ENCODE peak calls at places on chromosomes 4 and X, in seven cellular contexts. Y, W, K, S, O, L and H are unnamed samples.

GRCh38 chr4:78059524-78059889 is 2.4 kb downstream of the FRAS1 start:
- DNase-seq in W (peak), S (peak), Y (peak), L (peak), O (no peak), K (peak), H (peak)

GRCh38 chrX:25206761-25207160 is 191.0 kb upstream of the ARX start:
- DNase-seq in K (peak), L (peak), W (no peak), S (peak), O (no peak), Y (no peak), H (no peak)

GRCh38 chr4:8126523-8126922 is 32.1 kb downstream of the ABLIM2 start:
- DNase-seq in W (no peak), L (no peak), Y (no peak), K (no peak), S (no peak), O (no peak), H (no peak)

GRCh38 chrX:134173541-134174272 is 63.3 kb upstream of the CCDC160 start:
- DNase-seq in S (no peak), W (no peak), Y (no peak), L (no peak), O (no peak), K (no peak), H (no peak)

GRCh38 chrX:1946974-1947373 is 332.1 kb downstream of the ASMT start:
- DNase-seq in O (no peak), S (no peak), K (no peak), W (no peak), Y (no peak), L (no peak), H (no peak)

GRCh38 chrX:11533211-11533651 is 132.5 kb downstream of the ARHGAP6 start:
- DNase-seq in K (peak), W (no peak), L (peak), O (no peak), Y (peak), S (peak), H (peak)

GRCh38 chr4:4866124-4866832 is 6.8 kb downstream of the MSX1 start:
- DNase-seq in Y (no peak), S (no peak), L (peak), O (no peak), K (no peak), W (no peak), H (no peak)

GRCh38 chr4:94588900-94589693 is 137.4 kb downstream of the PDLIM5 start:
- DNase-seq in O (no peak), W (no peak), L (peak), Y (peak), S (peak), K (no peak), H (no peak)

GRCh38 chr4:74764119-74764518 is 30.2 kb downstream of the BTC start:
- DNase-seq in Y (no peak), O (no peak), K (no peak), L (no peak), S (no peak), W (no peak), H (no peak)

GRCh38 chr4:78480286-78480685 is 71.3 kb upstream of the ANXA3 start:
- DNase-seq in K (no peak), Y (no peak), L (peak), O (no peak), S (no peak), W (no peak), H (no peak)

GRCh38 chr4:168832746-168833575 is 177.1 kb downstream of the CBR4 start:
- DNase-seq in K (no peak), L (peak), S (no peak), W (no peak), O (peak), Y (peak), H (no peak)

GRCh38 chrX:101081257-101081656 is 2.6 kb downstream of the TMEM35A start:
- DNase-seq in O (no peak), W (no peak), K (no peak), Y (no peak), S (no peak), L (no peak), H (no peak)

GRCh38 chr4:126533176-126533575 is 1099.6 kb upstream of the INTU start:
- DNase-seq in O (no peak), Y (peak), L (peak), W (no peak), K (peak), S (no peak), H (no peak)

GRCh38 chrX:12702509-12703091 is 88.6 kb upstream of the PRPS2 start:
- DNase-seq in W (no peak), S (peak), Y (peak), K (no peak), O (no peak), L (peak), H (no peak)

GRCh38 chrX:84118769-84119168 is 69.2 kb downstream of the RPS6KA6 start:
- DNase-seq in S (peak), O (no peak), L (no peak), W (no peak), K (no peak), Y (no peak), H (no peak)

GRCh38 chr4:103904126-103904525 is 184.3 kb upstream of the TACR3 start:
- DNase-seq in O (no peak), S (no peak), Y (no peak), L (peak), W (no peak), K (no peak), H (no peak)

GRCh38 chr4:10655968-10656367 is 28.6 kb downstream of the CLNK start:
- DNase-seq in Y (peak), K (peak), O (no peak), L (peak), S (peak), W (no peak), H (no peak)

GRCh38 chrX:149145845-149146285 is 359.2 kb downstream of the IDS start:
- DNase-seq in Y (no peak), O (no peak), K (no peak), W (no peak), S (no peak), L (no peak), H (no peak)
- TF ChIP-seq CTCF in Y (no peak), O (no peak), K (no peak), W (no peak), S (no peak), L (no peak), H (no peak)

DNA sequence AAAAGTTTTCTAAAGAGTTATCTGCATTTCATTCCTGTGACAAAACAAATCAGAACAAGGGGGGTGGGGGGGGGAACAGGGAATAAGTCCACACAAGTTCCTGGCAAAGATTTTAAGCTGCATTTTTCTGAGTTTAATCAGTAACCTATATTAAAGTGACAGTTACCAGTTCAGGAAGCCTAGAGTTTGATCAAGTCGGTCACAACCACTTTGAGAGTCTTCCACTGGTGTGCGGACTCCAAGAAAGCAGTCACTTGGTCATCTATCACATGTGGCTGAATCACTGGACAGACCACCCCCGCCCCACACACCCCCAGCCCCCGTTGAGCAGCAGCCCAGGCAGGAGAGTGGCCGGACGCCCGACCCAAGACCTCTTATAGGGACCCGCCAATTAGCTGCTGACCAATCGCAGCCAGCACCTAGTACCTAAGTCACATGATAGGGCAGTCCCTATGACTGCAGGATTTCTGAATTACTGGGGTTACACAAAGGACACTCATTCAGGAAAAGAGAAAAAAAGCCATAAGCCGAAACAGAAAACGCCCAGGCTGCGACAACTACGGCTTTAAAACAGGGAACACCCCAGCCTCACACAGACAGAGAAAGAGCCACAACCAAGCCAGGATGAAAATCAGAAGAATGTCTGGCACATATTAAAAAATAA is 569.4 kb upstream of the DIPK2B start:
- DNase-seq in K (peak), W (peak), O (peak), S (peak), L (peak), Y (peak), H (no peak)
- H3K4me3 ChIP-seq in K (peak), W (no peak), O (peak), S (peak), L (peak), Y (peak), H (peak)

GRCh38 chr4:83252782-83253405 is 31.7 kb downstream of the COQ2 start:
- DNase-seq in K (peak), Y (peak), S (peak), O (no peak), L (peak), W (peak), H (no peak)
- TF ChIP-seq CTCF in K (peak), Y (peak), S (peak), O (peak), L (peak), W (no peak), H (peak)

GRCh38 chr4:26345541-26345940 is 24.7 kb downstream of the RBPJ start:
- DNase-seq in W (no peak), O (no peak), S (no peak), K (no peak), L (no peak), Y (no peak), H (no peak)
- H3K4me3 ChIP-seq in W (no peak), O (no peak), S (no peak), K (no peak), L (peak), Y (no peak), H (no peak)

DNA sequence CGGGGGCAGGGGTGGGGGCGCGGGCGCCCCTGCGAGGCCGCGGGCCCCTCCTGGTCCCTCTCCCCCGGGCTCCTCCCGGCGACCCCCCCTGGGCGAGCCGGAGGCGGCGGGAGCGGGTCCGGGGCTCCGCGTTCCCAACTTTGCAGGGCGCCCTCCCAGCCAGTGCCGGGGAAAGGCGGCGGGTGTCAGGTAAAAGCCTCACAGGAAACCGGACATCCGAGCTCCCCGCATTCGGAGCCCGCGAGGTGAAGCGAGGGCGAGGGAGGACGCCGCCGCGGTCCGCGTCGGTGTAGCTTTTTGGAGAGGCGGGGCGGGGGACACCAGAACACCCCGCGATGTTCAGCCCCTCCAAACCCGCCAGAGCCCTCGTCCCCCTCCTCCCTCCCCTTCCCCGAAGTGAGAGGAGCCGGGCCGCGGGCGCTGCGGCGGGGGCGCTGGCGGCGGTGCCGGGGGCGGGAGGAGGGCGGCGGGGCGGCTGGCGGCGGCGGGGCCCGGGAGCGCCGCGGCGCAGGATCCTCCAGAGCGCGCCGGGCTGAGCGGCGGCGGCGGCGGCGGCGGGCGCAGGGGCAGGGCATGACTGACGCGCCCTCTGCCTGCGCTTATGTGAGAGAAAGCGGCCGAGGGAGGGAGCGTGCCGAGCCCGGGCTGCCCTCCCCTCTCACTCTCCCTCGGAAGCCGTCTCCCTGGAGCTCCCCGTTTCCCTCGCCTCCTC is at the start of gene VEGFC:
- DNase-seq in Y (peak), L (peak), W (peak), O (peak), K (no peak), S (peak), H (no peak)
- TF ChIP-seq CTCF in Y (no peak), L (no peak), W (no peak), O (no peak), K (no peak), S (no peak), H (peak)

GRCh38 chr4:124804041-124804440 is 91.5 kb upstream of the ANKRD50 start:
- DNase-seq in L (no peak), Y (no peak), K (no peak), S (no peak), W (peak), O (no peak), H (no peak)
- H3K4me3 ChIP-seq in L (no peak), Y (no peak), K (no peak), S (no peak), W (no peak), O (no peak), H (no peak)

GRCh38 chrX:67599532-67599931 is 55.7 kb downstream of the AR start:
- DNase-seq in K (no peak), Y (no peak), W (no peak), S (no peak), L (no peak), O (no peak), H (no peak)

GRCh38 chrX:67601771-67602170 is 58.0 kb downstream of the AR start:
- DNase-seq in L (peak), K (no peak), S (no peak), O (no peak), W (no peak), Y (no peak), H (no peak)

GRCh38 chrX:67610282-67610681 is 66.5 kb downstream of the AR start:
- DNase-seq in K (no peak), O (no peak), L (no peak), Y (no peak), W (no peak), S (no peak), H (no peak)

GRCh38 chrX:67607436-67607835 is 63.6 kb downstream of the AR start:
- DNase-seq in Y (peak), K (no peak), O (no peak), W (no peak), S (no peak), L (peak), H (no peak)

GRCh38 chrX:67604979-67605703 is 61.3 kb downstream of the AR start:
- DNase-seq in Y (peak), O (no peak), L (peak), W (no peak), K (peak), S (no peak), H (peak)
- TF ChIP-seq CTCF in Y (no peak), O (no peak), L (peak), W (no peak), K (peak), S (no peak), H (no peak)

GRCh38 chrX:130120746-130121504 is 10.6 kb upstream of the ELF4 start:
- DNase-seq in Y (peak), L (peak), W (peak), O (peak), S (peak), K (no peak), H (no peak)
- H3K4me3 ChIP-seq in Y (peak), L (peak), W (no peak), O (peak), S (no peak), K (peak), H (peak)